ENCODE peak calls at places on chromosomes 2 and 18, in nine cellular contexts. B is HuH-7; D is erythroblast; H is cardiac fibroblast; F is hepatic stellate cell; R is ACHN; P is activated CD4-positive, alpha-beta T cell treated with anti-CD3 and anti-CD28 coated beads, Interleukin-2, amount 50 U/mL, for 1 hour; Q is GM12865; U is GM06990. L is an unnamed sample.

GRCh38 chr2:64905338-64906024 is 83.7 kb upstream of the SLC1A4 start:
- DNase-seq in B (no peak), D (no peak), H (no peak), F (no peak), R (no peak), P (no peak), Q (peak), U (no peak), L (no peak)

GRCh38 chr18:36593001-36593400 is 235.8 kb downstream of the TPGS2 start:
- DNase-seq in B (no peak), D (no peak), H (peak), F (no peak), R (no peak), P (no peak), Q (no peak), U (no peak), L (no peak)

GRCh38 chr2:75574106-75574505 is 13.4 kb upstream of the EVA1A start:
- DNase-seq in B (no peak), D (no peak), H (no peak), F (no peak), R (peak), P (no peak), Q (no peak), U (no peak), L (no peak)

GRCh38 chr2:62152000-62152399 is 43.9 kb upstream of the B3GNT2 start:
- DNase-seq in B (no peak), D (no peak), H (peak), F (no peak), R (no peak), P (no peak), Q (no peak), U (no peak), L (peak)

GRCh38 chr2:45443012-45443411 is 168.1 kb downstream of the SRBD1 start:
- DNase-seq in B (no peak), D (no peak), H (no peak), F (no peak), R (no peak), P (no peak), Q (no peak), U (no peak), L (no peak)

GRCh38 chr2:127829845-127830246 is 18.9 kb upstream of the WDR33 start:
- DNase-seq in B (no peak), D (no peak), H (no peak), F (no peak), R (no peak), P (peak), Q (peak), U (peak), L (no peak)

GRCh38 chr18:67583621-67584020 is 67.1 kb upstream of the DSEL start:
- DNase-seq in B (no peak), D (no peak), H (peak), F (peak), R (no peak), P (no peak), Q (no peak), U (no peak), L (no peak)

GRCh38 chr2:36771671-36772070 is 75.2 kb downstream of the VIT start:
- DNase-seq in B (no peak), D (no peak), H (no peak), F (no peak), R (no peak), P (no peak), Q (no peak), U (no peak), L (no peak)

GRCh38 chr18:6741290-6741689 is 11.8 kb downstream of the ARHGAP28 start:
- DNase-seq in B (no peak), D (no peak), H (peak), F (peak), R (peak), P (no peak), Q (no peak), U (no peak), L (no peak)

GRCh38 chr2:43609304-43609883 is 13.6 kb upstream of the THADA start:
- DNase-seq in B (peak), D (peak), H (peak), F (peak), R (peak), P (peak), Q (peak), U (no peak), L (peak)

GRCh38 chr2:120441744-120442471 is 96.0 kb downstream of the INHBB start:
- DNase-seq in B (peak), D (no peak), H (peak), F (peak), R (no peak), P (no peak), Q (no peak), U (no peak), L (peak)

GRCh38 chr2:88919087-88919738 is 227.7 kb downstream of the RPIA start:
- DNase-seq in B (no peak), D (peak), H (peak), F (no peak), R (peak), P (no peak), Q (peak), U (no peak), L (no peak)

GRCh38 chr2:166334800-166335199 is 40.9 kb downstream of the SCN9A start:
- DNase-seq in B (no peak), D (no peak), H (no peak), F (no peak), R (no peak), P (no peak), Q (no peak), U (no peak), L (no peak)

GRCh38 chr2:95231723-95232122 is 24.4 kb downstream of the ZNF892 start:
- DNase-seq in B (peak), D (peak), H (peak), F (peak), R (peak), P (no peak), Q (peak), U (no peak), L (peak)

GRCh38 chr2:62724886-62725711 is 19.6 kb downstream of the EHBP1 start:
- DNase-seq in B (peak), D (peak), H (no peak), F (no peak), R (peak), P (peak), Q (no peak), U (no peak), L (no peak)

L was measured in cardiac muscle cell.